ENCODE peak calls at places on chromosome 19, in ten cellular contexts. One of them, this sample, is unnamed.

GRCh38 chr19:14072535-14073231 is at the start of gene MISP3:
- DNase-seq in GM23248: peak
- DNase-seq in body of pancreas: peak
- DNase-seq in osteoblast: peak
- DNase-seq in A549: peak
- DNase-seq in cardiac fibroblast: peak
- DNase-seq in small intestine: peak
- DNase-seq in IMR-90: no peak
- DNase-seq in lower lobe of right lung: peak
- DNase-seq in CD8-positive, alpha-beta T cell: no peak
- DNase-seq in this sample: peak

GRCh38 chr19:43575955-43576451 is 402 bp downstream of the PINLYP start:
- DNase-seq in body of pancreas: no peak
- DNase-seq in IMR-90: no peak
- DNase-seq in CD8-positive, alpha-beta T cell: no peak
- DNase-seq in osteoblast: peak
- DNase-seq in GM23248: peak
- DNase-seq in lower lobe of right lung: peak
- DNase-seq in cardiac fibroblast: peak
- DNase-seq in A549: no peak
- DNase-seq in small intestine: no peak
- DNase-seq in this sample: no peak

GRCh38 chr19:15265849-15266248 is 33.6 kb upstream of the EPHX3 start:
- DNase-seq in A549: no peak
- DNase-seq in cardiac fibroblast: peak
- DNase-seq in IMR-90: peak
- DNase-seq in osteoblast: peak
- DNase-seq in lower lobe of right lung: peak
- DNase-seq in body of pancreas: peak
- DNase-seq in GM23248: peak
- DNase-seq in small intestine: no peak
- DNase-seq in CD8-positive, alpha-beta T cell: no peak
- DNase-seq in this sample: peak

GRCh38 chr19:2495651-2496316 is 19.9 kb downstream of the GADD45B start:
- DNase-seq in GM23248: peak
- DNase-seq in body of pancreas: peak
- DNase-seq in A549: no peak
- DNase-seq in IMR-90: no peak
- DNase-seq in small intestine: peak
- DNase-seq in cardiac fibroblast: peak
- DNase-seq in lower lobe of right lung: no peak
- DNase-seq in osteoblast: peak
- DNase-seq in CD8-positive, alpha-beta T cell: no peak
- DNase-seq in this sample: peak

GRCh38 chr19:2235396-2236284 is 489 bp downstream of the PLEKHJ1 start:
- DNase-seq in cardiac fibroblast: no peak
- DNase-seq in IMR-90: no peak
- DNase-seq in lower lobe of right lung: peak
- DNase-seq in A549: no peak
- DNase-seq in body of pancreas: peak
- DNase-seq in GM23248: peak
- DNase-seq in osteoblast: peak
- DNase-seq in small intestine: peak
- DNase-seq in CD8-positive, alpha-beta T cell: no peak
- DNase-seq in this sample: peak

GRCh38 chr19:46913198-46913851 is 52.5 kb downstream of the ARHGAP35 start:
- DNase-seq in osteoblast: peak
- DNase-seq in GM23248: peak
- DNase-seq in A549: no peak
- DNase-seq in small intestine: no peak
- DNase-seq in IMR-90: no peak
- DNase-seq in lower lobe of right lung: no peak
- DNase-seq in body of pancreas: no peak
- DNase-seq in CD8-positive, alpha-beta T cell: no peak
- DNase-seq in cardiac fibroblast: no peak
- DNase-seq in this sample: peak

GRCh38 chr19:17163652-17164051 is 51.5 kb upstream of the USE1 start:
- DNase-seq in lower lobe of right lung: no peak
- DNase-seq in CD8-positive, alpha-beta T cell: no peak
- DNase-seq in cardiac fibroblast: no peak
- DNase-seq in IMR-90: no peak
- DNase-seq in A549: no peak
- DNase-seq in osteoblast: no peak
- DNase-seq in small intestine: no peak
- DNase-seq in body of pancreas: no peak
- DNase-seq in GM23248: no peak
- DNase-seq in this sample: no peak

GRCh38 chr19:14526423-14526822 is 3.0 kb upstream of the TECR start:
- DNase-seq in osteoblast: no peak
- DNase-seq in A549: no peak
- DNase-seq in lower lobe of right lung: no peak
- DNase-seq in small intestine: no peak
- DNase-seq in CD8-positive, alpha-beta T cell: no peak
- DNase-seq in GM23248: no peak
- DNase-seq in cardiac fibroblast: no peak
- DNase-seq in body of pancreas: no peak
- DNase-seq in IMR-90: no peak
- DNase-seq in this sample: no peak

GRCh38 chr19:20423381-20424207 is 142.0 kb downstream of the ZNF737 start:
- DNase-seq in cardiac fibroblast: peak
- DNase-seq in body of pancreas: peak
- DNase-seq in IMR-90: peak
- DNase-seq in osteoblast: peak
- DNase-seq in GM23248: peak
- DNase-seq in small intestine: peak
- DNase-seq in CD8-positive, alpha-beta T cell: peak
- DNase-seq in A549: no peak
- DNase-seq in lower lobe of right lung: peak
- DNase-seq in this sample: peak

GRCh38 chr19:46975918-46976782 is 43.5 kb upstream of the NPAS1 start:
- DNase-seq in small intestine: peak
- DNase-seq in IMR-90: peak
- DNase-seq in A549: peak
- DNase-seq in body of pancreas: peak
- DNase-seq in osteoblast: peak
- DNase-seq in lower lobe of right lung: peak
- DNase-seq in cardiac fibroblast: peak
- DNase-seq in GM23248: peak
- DNase-seq in CD8-positive, alpha-beta T cell: no peak
- DNase-seq in this sample: peak

GRCh38 chr19:38173324-38174041 is 50.5 kb downstream of the DPF1 start:
- DNase-seq in IMR-90: peak
- DNase-seq in GM23248: peak
- DNase-seq in lower lobe of right lung: no peak
- DNase-seq in osteoblast: peak
- DNase-seq in body of pancreas: peak
- DNase-seq in CD8-positive, alpha-beta T cell: no peak
- DNase-seq in cardiac fibroblast: peak
- DNase-seq in small intestine: peak
- DNase-seq in A549: no peak
- DNase-seq in this sample: peak

GRCh38 chr19:34184880-34185491 is 12.7 kb downstream of the LSM14A start:
- DNase-seq in A549: no peak
- DNase-seq in cardiac fibroblast: peak
- DNase-seq in small intestine: no peak
- DNase-seq in GM23248: peak
- DNase-seq in body of pancreas: no peak
- DNase-seq in IMR-90: no peak
- DNase-seq in CD8-positive, alpha-beta T cell: no peak
- DNase-seq in lower lobe of right lung: no peak
- DNase-seq in osteoblast: no peak
- DNase-seq in this sample: no peak

GRCh38 chr19:17332677-17333581 is 1.7 kb downstream of the ANO8 start:
- DNase-seq in IMR-90: peak
- DNase-seq in osteoblast: peak
- DNase-seq in GM23248: peak
- DNase-seq in A549: peak
- DNase-seq in small intestine: peak
- DNase-seq in cardiac fibroblast: peak
- DNase-seq in CD8-positive, alpha-beta T cell: no peak
- DNase-seq in body of pancreas: no peak
- DNase-seq in lower lobe of right lung: no peak
- DNase-seq in this sample: no peak

GRCh38 chr19:38047048-38047435 is 140.0 kb downstream of the SIPA1L3 start:
- DNase-seq in small intestine: no peak
- DNase-seq in CD8-positive, alpha-beta T cell: no peak
- DNase-seq in cardiac fibroblast: no peak
- DNase-seq in osteoblast: no peak
- DNase-seq in lower lobe of right lung: no peak
- DNase-seq in body of pancreas: no peak
- DNase-seq in IMR-90: no peak
- DNase-seq in GM23248: no peak
- DNase-seq in A549: peak
- DNase-seq in this sample: no peak

GRCh38 chr19:55519461-55520311 is 17.2 kb downstream of the SBK2 start:
- DNase-seq in body of pancreas: no peak
- DNase-seq in IMR-90: peak
- DNase-seq in small intestine: peak
- DNase-seq in CD8-positive, alpha-beta T cell: no peak
- DNase-seq in cardiac fibroblast: peak
- DNase-seq in osteoblast: peak
- DNase-seq in A549: peak
- DNase-seq in lower lobe of right lung: no peak
- DNase-seq in GM23248: peak
- DNase-seq in this sample: no peak

GRCh38 chr19:46602392-46603194 is 1.5 kb downstream of the CALM3 start:
- DNase-seq in body of pancreas: peak
- DNase-seq in cardiac fibroblast: no peak
- DNase-seq in small intestine: peak
- DNase-seq in lower lobe of right lung: no peak
- DNase-seq in IMR-90: no peak
- DNase-seq in GM23248: peak
- DNase-seq in CD8-positive, alpha-beta T cell: no peak
- DNase-seq in A549: no peak
- DNase-seq in osteoblast: peak
- DNase-seq in this sample: no peak

GRCh38 chr19:50300814-50301606 is 28.2 kb downstream of the KCNC3 start:
- DNase-seq in GM23248: peak
- DNase-seq in CD8-positive, alpha-beta T cell: no peak
- DNase-seq in lower lobe of right lung: no peak
- DNase-seq in IMR-90: peak
- DNase-seq in body of pancreas: no peak
- DNase-seq in small intestine: no peak
- DNase-seq in A549: peak
- DNase-seq in osteoblast: peak
- DNase-seq in cardiac fibroblast: peak
- DNase-seq in this sample: no peak
- H3K4me3 ChIP-seq in GM23248: no peak
- H3K4me3 ChIP-seq in CD8-positive, alpha-beta T cell: no peak
- H3K4me3 ChIP-seq in lower lobe of right lung: no peak
- H3K4me3 ChIP-seq in IMR-90: no peak
- H3K4me3 ChIP-seq in body of pancreas: no peak
- H3K4me3 ChIP-seq in small intestine: no peak
- H3K4me3 ChIP-seq in A549: no peak
- H3K4me3 ChIP-seq in osteoblast: no peak
- H3K4me3 ChIP-seq in cardiac fibroblast: no peak
- H3K4me3 ChIP-seq in this sample: no peak

DNA sequence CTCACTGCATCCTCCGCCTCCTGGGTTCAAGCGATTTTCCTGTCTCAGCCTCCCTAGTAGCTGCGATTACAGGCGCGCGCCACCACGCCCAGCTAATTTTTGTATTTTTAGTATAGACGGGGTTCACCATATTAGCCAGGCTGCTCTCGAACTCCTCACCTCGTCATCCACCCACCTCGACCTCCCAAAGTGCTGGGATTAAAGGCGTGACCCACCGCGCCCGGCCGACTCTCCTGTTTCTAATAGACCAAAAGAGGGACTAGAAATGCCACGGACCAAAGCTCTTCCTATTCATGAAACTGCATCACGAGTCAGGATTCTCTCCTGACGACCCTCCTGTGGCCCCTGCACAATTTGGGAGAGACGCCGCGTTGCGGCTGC is 563 bp downstream of the ZNF43 start:
- DNase-seq in lower lobe of right lung: peak
- DNase-seq in CD8-positive, alpha-beta T cell: no peak
- DNase-seq in IMR-90: no peak
- DNase-seq in A549: no peak
- DNase-seq in body of pancreas: no peak
- DNase-seq in cardiac fibroblast: no peak
- DNase-seq in osteoblast: no peak
- DNase-seq in GM23248: no peak
- DNase-seq in small intestine: no peak
- DNase-seq in this sample: no peak
- H3K4me3 ChIP-seq in lower lobe of right lung: peak
- H3K4me3 ChIP-seq in CD8-positive, alpha-beta T cell: peak
- H3K4me3 ChIP-seq in IMR-90: peak
- H3K4me3 ChIP-seq in A549: peak
- H3K4me3 ChIP-seq in body of pancreas: peak
- H3K4me3 ChIP-seq in cardiac fibroblast: peak
- H3K4me3 ChIP-seq in osteoblast: peak
- H3K4me3 ChIP-seq in GM23248: peak
- H3K4me3 ChIP-seq in small intestine: peak
- H3K4me3 ChIP-seq in this sample: peak

DNA sequence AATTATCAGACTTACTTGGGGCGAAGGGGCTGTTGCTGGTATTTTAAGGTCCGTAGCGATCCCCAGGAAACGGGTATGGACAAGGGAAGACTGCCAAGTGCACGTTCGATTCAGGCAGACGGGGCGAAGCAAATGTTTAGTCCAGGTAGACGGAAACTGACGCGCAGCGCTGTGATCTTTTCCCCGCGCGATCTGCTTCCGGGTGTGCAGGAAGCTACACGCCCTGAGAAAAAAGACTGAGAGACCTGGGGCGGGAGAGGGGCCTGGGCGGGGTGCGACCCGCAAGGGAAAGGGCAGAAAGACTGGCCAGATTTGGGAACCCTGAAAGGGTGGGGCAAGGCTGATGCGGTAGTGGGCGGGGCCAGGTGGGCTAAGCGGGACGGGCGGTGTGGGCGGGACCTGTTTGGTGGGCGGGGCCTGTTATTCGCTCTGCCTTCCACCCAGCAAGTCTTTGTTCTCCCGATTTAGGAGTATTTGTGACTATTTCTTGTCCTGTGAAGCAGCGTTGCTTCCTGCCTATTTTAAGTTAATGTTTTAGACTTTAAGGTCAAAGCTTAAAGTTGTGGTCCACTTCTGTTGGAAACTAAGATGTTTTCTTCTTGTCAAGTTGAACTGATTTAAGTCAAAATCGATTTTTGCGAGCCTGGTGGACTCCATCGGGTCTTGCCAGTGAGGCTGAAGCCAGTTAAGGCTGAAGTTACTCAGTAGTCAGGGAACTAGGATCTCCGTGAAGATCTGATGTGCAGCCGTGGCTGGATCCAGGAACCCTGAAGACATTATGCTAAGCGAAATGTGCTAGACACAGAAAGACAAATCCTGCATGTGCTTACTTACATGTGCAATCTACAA is at the start of gene ZNF836:
- DNase-seq in body of pancreas: peak
- DNase-seq in lower lobe of right lung: peak
- DNase-seq in cardiac fibroblast: peak
- DNase-seq in small intestine: peak
- DNase-seq in osteoblast: peak
- DNase-seq in A549: peak
- DNase-seq in GM23248: peak
- DNase-seq in IMR-90: peak
- DNase-seq in CD8-positive, alpha-beta T cell: peak
- DNase-seq in this sample: peak
- H3K4me3 ChIP-seq in body of pancreas: peak
- H3K4me3 ChIP-seq in lower lobe of right lung: peak
- H3K4me3 ChIP-seq in cardiac fibroblast: peak
- H3K4me3 ChIP-seq in small intestine: peak
- H3K4me3 ChIP-seq in osteoblast: peak
- H3K4me3 ChIP-seq in A549: peak
- H3K4me3 ChIP-seq in GM23248: peak
- H3K4me3 ChIP-seq in IMR-90: peak
- H3K4me3 ChIP-seq in CD8-positive, alpha-beta T cell: peak
- H3K4me3 ChIP-seq in this sample: peak

GRCh38 chr19:843836-844299 is 3.1 kb downstream of the PRTN3 start:
- DNase-seq in GM23248: no peak
- DNase-seq in IMR-90: no peak
- DNase-seq in cardiac fibroblast: no peak
- DNase-seq in CD8-positive, alpha-beta T cell: no peak
- DNase-seq in osteoblast: no peak
- DNase-seq in A549: no peak
- DNase-seq in body of pancreas: no peak
- DNase-seq in small intestine: no peak
- DNase-seq in lower lobe of right lung: no peak
- DNase-seq in this sample: no peak
- H3K4me3 ChIP-seq in GM23248: no peak
- H3K4me3 ChIP-seq in IMR-90: peak
- H3K4me3 ChIP-seq in cardiac fibroblast: no peak
- H3K4me3 ChIP-seq in CD8-positive, alpha-beta T cell: no peak
- H3K4me3 ChIP-seq in osteoblast: no peak
- H3K4me3 ChIP-seq in A549: peak
- H3K4me3 ChIP-seq in body of pancreas: no peak
- H3K4me3 ChIP-seq in small intestine: no peak
- H3K4me3 ChIP-seq in lower lobe of right lung: peak
- H3K4me3 ChIP-seq in this sample: no peak

This sample was measured in thyroid gland.